ENCODE peak calls at places on chromosomes 13 and 19, in eight cellular contexts. K is skeletal muscle cell; H is activated T-cell treated with anti-CD3 and anti-CD28 coated beads, Interleukin-2, amount 50 U/mL, for 72 hours; Q is ELF-1; J is MV-4-11; P is AG08395; V is AG09319; B is C1 segment of cervical spinal cord. S is an unnamed sample.
A peak's percentile ranks its signal among the peaks of the same experiment; 100 is the strongest.

GRCh38 chr19:289651-290538 is 1.3 kb downstream of the PLPP2 start:
- DNase-seq in K (no peak), B (no peak), V (no peak), P (peak; percentile 38), J (no peak), Q (peak; percentile 85), H (peak; percentile 60), S (no peak)

GRCh38 chr13:38685974-38686571 is 804 bp upstream of the FREM2 start:
- DNase-seq in B (peak; percentile 24), K (no peak), V (no peak), H (no peak), P (no peak), Q (peak; percentile 91), J (no peak), S (no peak)

GRCh38 chr19:848457-848921 is 3.6 kb upstream of the ELANE start:
- DNase-seq in H (no peak), P (no peak), Q (no peak), V (no peak), K (no peak), J (peak; percentile 56), B (no peak), S (no peak)

GRCh38 chr19:1275260-1275975 is at the start of gene FAM174C:
- DNase-seq in Q (peak; percentile 98), B (peak; percentile 96), K (peak; percentile 92), V (peak; percentile 86), J (peak; percentile 99), H (peak; percentile 96), P (peak; percentile 96), S (peak; percentile 96)

GRCh38 chr19:50461066-50461875 is 15.0 kb upstream of the EMC10 start:
- DNase-seq in J (peak; percentile 75), V (peak; percentile 30), Q (peak; percentile 83), K (peak; percentile 23), P (peak; percentile 90), H (peak; percentile 70), B (peak; percentile 40), S (peak; percentile 54)

GRCh38 chr13:101624210-101624922 is 171.9 kb downstream of the ITGBL1 start:
- DNase-seq in K (no peak), Q (no peak), P (no peak), H (no peak), J (no peak), B (no peak), V (no peak), S (no peak)

GRCh38 chr13:97199451-97199850 is 22.7 kb upstream of the MBNL2 start:
- DNase-seq in P (no peak), B (no peak), H (no peak), J (no peak), K (no peak), Q (no peak), V (no peak), S (no peak)

GRCh38 chr19:19134687-19135158 is 3.6 kb downstream of the TMEM161A start:
- DNase-seq in P (no peak), Q (peak; percentile 90), V (no peak), B (no peak), K (no peak), H (peak; percentile 47), J (peak; percentile 48), S (no peak)

GRCh38 chr19:5253403-5254110 is 87.1 kb downstream of the PTPRS start:
- DNase-seq in Q (no peak), B (no peak), K (peak; percentile 3), V (no peak), H (no peak), J (peak; percentile 26), P (peak; percentile 80), S (no peak)

GRCh38 chr19:9848060-9848459 is 12.9 kb downstream of the PIN1 start:
- DNase-seq in H (peak; percentile 45), Q (peak; percentile 48), K (no peak), V (no peak), J (no peak), B (no peak), P (no peak), S (no peak)

GRCh38 chr19:22784051-22784450 is at the start of gene ZNF99:
- DNase-seq in K (no peak), V (no peak), J (no peak), B (peak; percentile 48), P (no peak), H (no peak), Q (peak; percentile 1), S (peak; percentile 48)

GRCh38 chr19:52600639-52601024 is 30.5 kb downstream of the ZNF701 start:
- DNase-seq in H (peak; percentile 13), V (no peak), P (no peak), J (no peak), B (no peak), Q (no peak), K (no peak), S (peak; percentile 45)

GRCh38 chr19:18306903-18307681 is 15.8 kb downstream of the LSM4 start:
- DNase-seq in H (no peak), Q (peak; percentile 42), B (no peak), J (no peak), V (no peak), P (no peak), K (no peak), S (no peak)

GRCh38 chr19:1243768-1244692 is 2.5 kb downstream of the ATP5F1D start:
- DNase-seq in V (peak; percentile 65), Q (peak; percentile 87), J (peak; percentile 80), B (peak; percentile 87), P (peak; percentile 80), K (no peak), H (peak; percentile 91), S (peak; percentile 95)

GRCh38 chr13:41296879-41297646 is 14.0 kb upstream of the NAA16 start:
- DNase-seq in K (no peak), H (no peak), V (no peak), P (no peak), Q (no peak), B (no peak), J (no peak), S (no peak)

GRCh38 chr13:67308004-67308772 is 78.1 kb upstream of the PCDH9 start:
- DNase-seq in H (no peak), J (no peak), K (no peak), B (no peak), P (no peak), V (no peak), Q (no peak), S (no peak)

GRCh38 chr19:18861917-18862316 is 30.2 kb downstream of the UPF1 start:
- DNase-seq in B (no peak), Q (no peak), J (no peak), H (no peak), P (no peak), V (no peak), K (no peak), S (no peak)

GRCh38 chr19:45075215-45076028 is 856 bp downstream of the ZNF296 start:
- DNase-seq in J (peak; percentile 98), V (no peak), P (peak; percentile 84), B (peak; percentile 67), K (no peak), H (peak; percentile 52), Q (no peak), S (peak; percentile 59)

GRCh38 chr19:1062387-1063029 is 4.5 kb upstream of the ARHGAP45 start:
- DNase-seq in B (no peak), P (no peak), V (no peak), J (no peak), K (no peak), Q (no peak), H (peak; percentile 64), S (no peak)

GRCh38 chr13:25111557-25111956 is 15.6 kb downstream of the PABPC3 start:
- DNase-seq in K (no peak), Q (no peak), H (no peak), P (no peak), B (no peak), J (no peak), V (no peak), S (no peak)

GRCh38 chr19:7670150-7670784 is 1.4 kb downstream of the RETN start:
- DNase-seq in K (no peak), Q (no peak), B (no peak), J (peak; percentile 64), P (no peak), H (no peak), V (no peak), S (no peak)

GRCh38 chr19:42571136-42571535 is 23.6 kb downstream of the CEACAM8 start:
- DNase-seq in H (no peak), V (no peak), P (no peak), J (no peak), Q (no peak), B (no peak), K (no peak), S (no peak)

GRCh38 chr19:33432408-33433170 is 59.1 kb downstream of the CEBPG start:
- DNase-seq in Q (no peak), H (no peak), P (no peak), K (no peak), B (no peak), J (no peak), V (no peak), S (peak; percentile 39)

GRCh38 chr13:47069133-47069532 is 172.3 kb upstream of the HTR2A start:
- DNase-seq in B (no peak), V (no peak), J (no peak), P (no peak), H (no peak), Q (no peak), K (no peak), S (no peak)